ENCODE peak calls at places on chromosomes 2 and 18, in eight cellular contexts. One of them, this sample, is unnamed.

GRCh38 chr2:227079726-227080125 is 84.3 kb downstream of the COL4A4 start:
- DNase-seq in NCI-H1436 treated with DMSO at 0.1 percent for 48 hours: no peak
- DNase-seq in astrocyte of the spinal cord: no peak
- DNase-seq in midbrain: no peak
- DNase-seq in renal cortical epithelial cell: no peak
- DNase-seq in BJ: peak; percentile 35
- DNase-seq in HEK293T: no peak
- DNase-seq in HS-5: peak; percentile 84
- DNase-seq in this sample: no peak

GRCh38 chr18:6941988-6942387 is 175.6 kb downstream of the LAMA1 start:
- DNase-seq in renal cortical epithelial cell: no peak
- DNase-seq in HEK293T: no peak
- DNase-seq in astrocyte of the spinal cord: no peak
- DNase-seq in midbrain: no peak
- DNase-seq in NCI-H1436 treated with DMSO at 0.1 percent for 48 hours: no peak
- DNase-seq in HS-5: no peak
- DNase-seq in BJ: no peak
- DNase-seq in this sample: no peak

GRCh38 chr2:57796527-57796926 is 250.1 kb upstream of the VRK2 start:
- DNase-seq in HS-5: peak; percentile 1
- DNase-seq in BJ: no peak
- DNase-seq in NCI-H1436 treated with DMSO at 0.1 percent for 48 hours: no peak
- DNase-seq in midbrain: no peak
- DNase-seq in astrocyte of the spinal cord: no peak
- DNase-seq in renal cortical epithelial cell: no peak
- DNase-seq in HEK293T: no peak
- DNase-seq in this sample: no peak

GRCh38 chr2:238928520-238929241 is 80.8 kb downstream of the TWIST2 start:
- DNase-seq in HS-5: no peak
- DNase-seq in renal cortical epithelial cell: no peak
- DNase-seq in midbrain: no peak
- DNase-seq in HEK293T: no peak
- DNase-seq in NCI-H1436 treated with DMSO at 0.1 percent for 48 hours: no peak
- DNase-seq in astrocyte of the spinal cord: no peak
- DNase-seq in BJ: no peak
- DNase-seq in this sample: no peak

GRCh38 chr2:3211256-3211970 is 166.2 kb downstream of the EIPR1 start:
- DNase-seq in midbrain: no peak
- DNase-seq in astrocyte of the spinal cord: no peak
- DNase-seq in HS-5: no peak
- DNase-seq in BJ: no peak
- DNase-seq in HEK293T: no peak
- DNase-seq in renal cortical epithelial cell: no peak
- DNase-seq in NCI-H1436 treated with DMSO at 0.1 percent for 48 hours: no peak
- DNase-seq in this sample: no peak

GRCh38 chr2:131105950-131106801 is 1.0 kb downstream of the PLEKHB2 start:
- DNase-seq in BJ: no peak
- DNase-seq in renal cortical epithelial cell: peak; percentile 89
- DNase-seq in midbrain: no peak
- DNase-seq in HEK293T: no peak
- DNase-seq in NCI-H1436 treated with DMSO at 0.1 percent for 48 hours: no peak
- DNase-seq in HS-5: peak; percentile 45
- DNase-seq in astrocyte of the spinal cord: peak; percentile 27
- DNase-seq in this sample: no peak

GRCh38 chr18:63552581-63552980 is 10.4 kb downstream of the SERPINB12 start:
- DNase-seq in HS-5: no peak
- DNase-seq in renal cortical epithelial cell: no peak
- DNase-seq in BJ: no peak
- DNase-seq in astrocyte of the spinal cord: no peak
- DNase-seq in NCI-H1436 treated with DMSO at 0.1 percent for 48 hours: no peak
- DNase-seq in HEK293T: no peak
- DNase-seq in midbrain: no peak
- DNase-seq in this sample: no peak

GRCh38 chr2:232030229-232030628 is 68.7 kb downstream of the DIS3L2 start:
- DNase-seq in HS-5: no peak
- DNase-seq in HEK293T: peak; percentile 36
- DNase-seq in NCI-H1436 treated with DMSO at 0.1 percent for 48 hours: no peak
- DNase-seq in BJ: no peak
- DNase-seq in midbrain: no peak
- DNase-seq in renal cortical epithelial cell: no peak
- DNase-seq in astrocyte of the spinal cord: no peak
- DNase-seq in this sample: no peak

GRCh38 chr18:79485788-79486355 is 90.1 kb downstream of the NFATC1 start:
- DNase-seq in HS-5: peak; percentile 28
- DNase-seq in NCI-H1436 treated with DMSO at 0.1 percent for 48 hours: no peak
- DNase-seq in midbrain: no peak
- DNase-seq in astrocyte of the spinal cord: peak; percentile 95
- DNase-seq in BJ: peak; percentile 81
- DNase-seq in renal cortical epithelial cell: peak; percentile 50
- DNase-seq in HEK293T: no peak
- DNase-seq in this sample: no peak

GRCh38 chr2:151826737-151827157 is 1.5 kb downstream of the ARL5A start:
- DNase-seq in renal cortical epithelial cell: peak; percentile 25
- DNase-seq in NCI-H1436 treated with DMSO at 0.1 percent for 48 hours: no peak
- DNase-seq in BJ: no peak
- DNase-seq in midbrain: no peak
- DNase-seq in HS-5: no peak
- DNase-seq in HEK293T: no peak
- DNase-seq in astrocyte of the spinal cord: peak; percentile 33
- DNase-seq in this sample: no peak

GRCh38 chr2:211401328-211401727 is 844.9 kb downstream of the CPS1 start:
- DNase-seq in renal cortical epithelial cell: no peak
- DNase-seq in HS-5: peak; percentile 9
- DNase-seq in HEK293T: no peak
- DNase-seq in NCI-H1436 treated with DMSO at 0.1 percent for 48 hours: no peak
- DNase-seq in astrocyte of the spinal cord: no peak
- DNase-seq in BJ: no peak
- DNase-seq in midbrain: no peak
- DNase-seq in this sample: no peak